ENCODE peak calls at places on chromosomes 6 and 20, in ten cellular contexts. G is cardiac muscle cell; K is A172; U is tibial artery; Z is activated naive CD4-positive, alpha-beta T cell treated with anti-CD3 and anti-CD28 coated beads, Interleukin-2, amount 50 U/mL, for 72 hours; R is AG20443; P is kidney glomerular epithelial cell; Q is AG04449; C is lung; V is lung microvascular endothelial cell. O is an unnamed sample.

GRCh38 chr6:43773981-43774775 is 4.2 kb downstream of the VEGFA start:
- DNase-seq in P (no peak), Z (no peak), U (no peak), R (no peak), C (no peak), V (no peak), Q (no peak), K (no peak), G (no peak), O (no peak)

GRCh38 chr6:169722362-169723199 is 1.7 kb downstream of the PHF10 start:
- DNase-seq in R (peak), U (peak), P (peak), G (peak), C (no peak), Q (no peak), K (peak), V (peak), Z (peak), O (no peak)

GRCh38 chr6:129485746-129486145 is 224.2 kb downstream of the ARHGAP18 start:
- DNase-seq in R (no peak), V (no peak), C (no peak), K (peak), P (no peak), G (no peak), Z (no peak), Q (no peak), U (no peak), O (no peak)

GRCh38 chr6:80547827-80548226 is 441.4 kb downstream of the BCKDHB start:
- DNase-seq in C (no peak), G (no peak), Q (peak), U (no peak), K (peak), R (peak), Z (no peak), P (peak), V (no peak), O (no peak)

GRCh38 chr6:41732601-41733348 is 2.6 kb downstream of the TFEB start:
- DNase-seq in V (no peak), P (peak), Q (no peak), G (no peak), K (no peak), Z (peak), R (no peak), C (no peak), U (no peak), O (no peak)

GRCh38 chr6:2765896-2766766 is 938 bp downstream of the WRNIP1 start:
- DNase-seq in G (peak), Z (peak), K (peak), P (no peak), V (peak), C (peak), U (peak), R (peak), Q (no peak), O (peak)

GRCh38 chr6:136677822-136678221 is 114.5 kb downstream of the MAP3K5 start:
- DNase-seq in K (no peak), P (no peak), U (no peak), G (no peak), Q (no peak), R (no peak), C (no peak), Z (no peak), V (no peak), O (no peak)

GRCh38 chr6:68139130-68139529 is 496.0 kb upstream of the ADGRB3 start:
- DNase-seq in U (no peak), K (no peak), R (no peak), V (no peak), Z (no peak), P (no peak), Q (no peak), G (no peak), C (no peak), O (no peak)

GRCh38 chr6:127494240-127494767 is 24.8 kb downstream of the MTCL3 start:
- DNase-seq in C (no peak), K (no peak), Z (no peak), Q (no peak), V (no peak), G (no peak), P (no peak), U (no peak), R (no peak), O (no peak)

GRCh38 chr6:110813813-110814487 is 1.3 kb downstream of the CDK19 start:
- DNase-seq in P (peak), R (peak), K (peak), Q (no peak), U (no peak), G (peak), Z (peak), C (no peak), V (peak), O (no peak)

GRCh38 chr6:12761376-12762115 is 45.0 kb downstream of the PHACTR1 start:
- DNase-seq in P (no peak), V (no peak), G (no peak), Q (peak), Z (no peak), K (peak), C (no peak), R (peak), U (no peak), O (no peak)

GRCh38 chr6:69775450-69775849 is 21.4 kb downstream of the LMBRD1 start:
- DNase-seq in V (no peak), P (no peak), U (no peak), C (no peak), Z (no peak), K (no peak), Q (no peak), R (no peak), G (no peak), O (no peak)

GRCh38 chr6:134813146-134813545 is 136.8 kb downstream of the ALDH8A1 start:
- DNase-seq in G (no peak), Z (no peak), R (no peak), K (peak), P (no peak), U (no peak), V (peak), C (no peak), Q (no peak), O (no peak)

GRCh38 chr6:148873868-148874267 is 127.0 kb downstream of the UST start:
- DNase-seq in U (no peak), V (no peak), R (no peak), C (no peak), K (no peak), Q (no peak), P (no peak), Z (no peak), G (no peak), O (no peak)

GRCh38 chr6:84422380-84422968 is 195.0 kb upstream of the CEP162 start:
- DNase-seq in V (peak), Z (peak), Q (no peak), C (peak), P (peak), K (peak), U (peak), G (peak), R (no peak), O (peak)

GRCh38 chr6:105331927-105332326 is 71.0 kb downstream of the PREP start:
- DNase-seq in Z (no peak), G (no peak), K (no peak), P (no peak), C (no peak), Q (no peak), R (no peak), V (no peak), U (no peak), O (no peak)

GRCh38 chr6:3648724-3649123 is 102.8 kb downstream of the PXDC1 start:
- DNase-seq in G (no peak), C (no peak), V (no peak), K (no peak), Z (no peak), R (no peak), U (no peak), Q (no peak), P (no peak), O (no peak)

GRCh38 chr6:158043586-158044524 is 62.2 kb downstream of the SYNJ2 start:
- DNase-seq in K (peak), V (no peak), P (no peak), C (no peak), U (peak), R (peak), Q (no peak), Z (no peak), G (peak), O (no peak)

GRCh38 chr20:62405108-62405980 is 1.7 kb downstream of the CABLES2 start:
- DNase-seq in R (peak), V (peak), C (peak), G (peak), P (no peak), K (no peak), Q (no peak), Z (no peak), U (peak), O (peak)

GRCh38 chr6:53250761-53251672 is 97.7 kb downstream of the ELOVL5 start:
- DNase-seq in C (no peak), G (no peak), K (no peak), P (peak), R (peak), U (no peak), V (no peak), Q (peak), Z (no peak), O (no peak)

GRCh38 chr6:145498425-145498824 is 236.9 kb downstream of the EPM2A start:
- DNase-seq in Q (no peak), Z (no peak), P (no peak), V (no peak), C (no peak), G (no peak), R (no peak), U (no peak), K (no peak), O (no peak)

GRCh38 chr20:23449400-23449799 is 3.3 kb downstream of the CST11 start:
- DNase-seq in V (no peak), R (no peak), P (no peak), C (no peak), K (no peak), G (no peak), Q (no peak), Z (no peak), U (no peak), O (no peak)

GRCh38 chr6:15389759-15390723 is 144.2 kb downstream of the JARID2 start:
- DNase-seq in P (peak), G (peak), R (peak), V (peak), Z (no peak), K (peak), U (no peak), C (no peak), Q (no peak), O (no peak)